ENCODE peak calls at places on chromosomes 3 and 15, in five cellular contexts. One of them, this sample, is unnamed.
A peak's percentile ranks its signal among the peaks of the same experiment; 100 is the strongest.

GRCh38 chr3:78728406-78729145 is 1039.2 kb downstream of the ROBO1 start:
- DNase-seq in CD8-positive, alpha-beta T cell: no peak
- DNase-seq in right cardiac atrium: peak; percentile 94
- DNase-seq in tibial artery: peak; percentile 26
- DNase-seq in PC-3: no peak
- DNase-seq in this sample: no peak

GRCh38 chr15:52428297-52428696 is 100.4 kb downstream of the MYO5A start:
- DNase-seq in PC-3: no peak
- DNase-seq in tibial artery: no peak
- DNase-seq in right cardiac atrium: no peak
- DNase-seq in CD8-positive, alpha-beta T cell: no peak
- DNase-seq in this sample: no peak

GRCh38 chr15:101064795-101065569 is 145.8 kb downstream of the LRRK1 start:
- DNase-seq in right cardiac atrium: no peak
- DNase-seq in CD8-positive, alpha-beta T cell: no peak
- DNase-seq in tibial artery: no peak
- DNase-seq in PC-3: no peak
- DNase-seq in this sample: peak; percentile 63

GRCh38 chr3:105715372-105715771 is 153.4 kb downstream of the CBLB start:
- DNase-seq in CD8-positive, alpha-beta T cell: no peak
- DNase-seq in tibial artery: no peak
- DNase-seq in PC-3: peak; percentile 27
- DNase-seq in right cardiac atrium: no peak
- DNase-seq in this sample: no peak

GRCh38 chr3:31575448-31575847 is 42.7 kb downstream of the STT3B start:
- DNase-seq in PC-3: no peak
- DNase-seq in right cardiac atrium: no peak
- DNase-seq in tibial artery: no peak
- DNase-seq in CD8-positive, alpha-beta T cell: no peak
- DNase-seq in this sample: no peak

GRCh38 chr3:38131621-38132369 is 5.1 kb downstream of the ACAA1 start:
- DNase-seq in PC-3: no peak
- DNase-seq in right cardiac atrium: peak; percentile 70
- DNase-seq in tibial artery: peak; percentile 19
- DNase-seq in CD8-positive, alpha-beta T cell: no peak
- DNase-seq in this sample: no peak

GRCh38 chr15:90859234-90860131 is 8.9 kb upstream of the FURIN start:
- DNase-seq in PC-3: no peak
- DNase-seq in right cardiac atrium: no peak
- DNase-seq in CD8-positive, alpha-beta T cell: no peak
- DNase-seq in tibial artery: no peak
- DNase-seq in this sample: no peak

GRCh38 chr3:12454076-12454807 is 30.0 kb upstream of the TSEN2 start:
- DNase-seq in right cardiac atrium: no peak
- DNase-seq in PC-3: peak; percentile 83
- DNase-seq in CD8-positive, alpha-beta T cell: no peak
- DNase-seq in tibial artery: no peak
- DNase-seq in this sample: no peak

GRCh38 chr15:33612721-33613304 is 302.0 kb downstream of the RYR3 start:
- DNase-seq in right cardiac atrium: no peak
- DNase-seq in tibial artery: no peak
- DNase-seq in CD8-positive, alpha-beta T cell: no peak
- DNase-seq in PC-3: no peak
- DNase-seq in this sample: no peak

GRCh38 chr3:58231666-58232065 is 5.9 kb upstream of the ABHD6 start:
- DNase-seq in CD8-positive, alpha-beta T cell: no peak
- DNase-seq in right cardiac atrium: no peak
- DNase-seq in PC-3: no peak
- DNase-seq in tibial artery: no peak
- DNase-seq in this sample: no peak

GRCh38 chr15:74863239-74864056 is 9.7 kb downstream of the SCAMP2 start:
- DNase-seq in right cardiac atrium: peak; percentile 36
- DNase-seq in CD8-positive, alpha-beta T cell: no peak
- DNase-seq in PC-3: peak; percentile 63
- DNase-seq in tibial artery: no peak
- DNase-seq in this sample: no peak

GRCh38 chr3:137692803-137693431 is 71.2 kb upstream of the SOX14 start:
- DNase-seq in right cardiac atrium: no peak
- DNase-seq in CD8-positive, alpha-beta T cell: no peak
- DNase-seq in PC-3: peak; percentile 19
- DNase-seq in tibial artery: no peak
- DNase-seq in this sample: no peak

GRCh38 chr3:197030379-197031314 is 1.0 kb upstream of the MELTF start:
- DNase-seq in right cardiac atrium: peak; percentile 80
- DNase-seq in CD8-positive, alpha-beta T cell: no peak
- DNase-seq in PC-3: no peak
- DNase-seq in tibial artery: no peak
- DNase-seq in this sample: no peak

GRCh38 chr3:107032111-107032510 is 345.1 kb upstream of the CCDC54 start:
- DNase-seq in CD8-positive, alpha-beta T cell: no peak
- DNase-seq in PC-3: no peak
- DNase-seq in tibial artery: no peak
- DNase-seq in right cardiac atrium: no peak
- DNase-seq in this sample: no peak

GRCh38 chr15:31975446-31976229 is 54.7 kb upstream of the CHRNA7 start:
- DNase-seq in PC-3: peak; percentile 41
- DNase-seq in right cardiac atrium: peak; percentile 80
- DNase-seq in CD8-positive, alpha-beta T cell: no peak
- DNase-seq in tibial artery: no peak
- DNase-seq in this sample: no peak

GRCh38 chr3:66427951-66428350 is 72.9 kb downstream of the LRIG1 start:
- DNase-seq in PC-3: no peak
- DNase-seq in tibial artery: no peak
- DNase-seq in right cardiac atrium: no peak
- DNase-seq in CD8-positive, alpha-beta T cell: no peak
- DNase-seq in this sample: no peak

GRCh38 chr3:194370753-194371152 is 1.2 kb upstream of the LRRC15 start:
- DNase-seq in right cardiac atrium: no peak
- DNase-seq in tibial artery: no peak
- DNase-seq in PC-3: no peak
- DNase-seq in CD8-positive, alpha-beta T cell: no peak
- DNase-seq in this sample: no peak

GRCh38 chr3:187002915-187003314 is 72.6 kb downstream of the ST6GAL1 start:
- DNase-seq in CD8-positive, alpha-beta T cell: no peak
- DNase-seq in PC-3: no peak
- DNase-seq in right cardiac atrium: no peak
- DNase-seq in tibial artery: no peak
- DNase-seq in this sample: no peak

GRCh38 chr3:187000711-187001151 is 70.4 kb downstream of the ST6GAL1 start:
- DNase-seq in tibial artery: no peak
- DNase-seq in CD8-positive, alpha-beta T cell: no peak
- DNase-seq in right cardiac atrium: no peak
- DNase-seq in PC-3: no peak
- DNase-seq in this sample: no peak

GRCh38 chr3:186996356-186996755 is 66.0 kb downstream of the ST6GAL1 start:
- DNase-seq in PC-3: no peak
- DNase-seq in right cardiac atrium: no peak
- DNase-seq in CD8-positive, alpha-beta T cell: no peak
- DNase-seq in tibial artery: no peak
- DNase-seq in this sample: no peak

GRCh38 chr3:186997061-186998054 is 67.0 kb downstream of the ST6GAL1 start:
- DNase-seq in right cardiac atrium: no peak
- DNase-seq in CD8-positive, alpha-beta T cell: no peak
- DNase-seq in PC-3: no peak
- DNase-seq in tibial artery: no peak
- DNase-seq in this sample: no peak

GRCh38 chr3:186998937-186999368 is 68.6 kb downstream of the ST6GAL1 start:
- DNase-seq in CD8-positive, alpha-beta T cell: no peak
- DNase-seq in tibial artery: no peak
- DNase-seq in PC-3: peak; percentile 17
- DNase-seq in right cardiac atrium: no peak
- DNase-seq in this sample: no peak
- H3K27ac ChIP-seq in CD8-positive, alpha-beta T cell: no peak overlapping the region
- H3K27ac ChIP-seq in tibial artery: no peak overlapping the region
- H3K27ac ChIP-seq in PC-3: no peak overlapping the region
- H3K27ac ChIP-seq in right cardiac atrium: no peak overlapping the region
- H3K27ac ChIP-seq in this sample: peak overlapping the region; percentile 84

GRCh38 chr15:88802991-88803240 is 320 bp upstream of the ACAN start:
- DNase-seq in CD8-positive, alpha-beta T cell: no peak
- DNase-seq in right cardiac atrium: no peak
- DNase-seq in PC-3: no peak
- DNase-seq in tibial artery: no peak
- DNase-seq in this sample: no peak
- H3K27ac ChIP-seq in CD8-positive, alpha-beta T cell: no peak overlapping the region
- H3K27ac ChIP-seq in right cardiac atrium: no peak overlapping the region
- H3K27ac ChIP-seq in PC-3: no peak overlapping the region
- H3K27ac ChIP-seq in tibial artery: peak overlapping the region; percentile 71
- H3K27ac ChIP-seq in this sample: no peak overlapping the region

DNA sequence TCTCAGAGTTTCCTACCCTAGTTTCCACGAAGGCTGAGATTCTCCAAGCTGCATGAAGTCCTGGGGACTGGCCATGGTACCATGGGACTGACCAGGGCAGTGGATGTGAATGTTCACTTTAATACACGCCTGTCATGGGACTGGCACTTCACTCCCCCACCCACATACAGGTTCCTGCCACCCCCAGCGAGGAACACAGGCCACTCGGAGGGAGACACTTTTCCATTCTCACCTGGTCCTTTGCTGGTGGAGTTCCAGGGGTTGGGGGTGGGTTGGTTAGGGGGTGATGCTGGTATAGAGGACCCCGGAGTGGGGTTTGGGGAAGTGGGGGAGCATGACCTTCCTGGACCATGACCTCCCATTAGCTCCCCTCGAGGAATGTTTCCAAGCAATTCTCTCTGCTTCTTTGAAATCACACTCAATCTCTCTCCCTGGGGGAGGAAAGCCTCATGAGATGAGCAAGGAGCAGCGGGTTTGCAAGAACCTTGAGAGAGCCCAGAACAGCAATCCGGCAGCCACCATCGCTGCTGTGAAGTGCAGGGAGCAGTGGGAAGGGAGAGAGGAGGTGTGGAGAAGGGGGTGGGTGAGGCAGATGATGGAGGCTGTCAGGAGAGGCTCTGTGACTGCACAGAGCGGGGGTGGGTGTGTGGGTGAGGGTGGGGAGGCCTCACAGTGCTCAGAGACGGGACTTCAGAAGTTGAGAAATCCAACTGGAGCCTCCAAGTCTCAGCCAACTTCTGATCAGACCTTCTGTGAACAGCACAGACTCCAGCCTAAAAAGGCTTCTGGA is 69.7 kb downstream of the ADCY5 start:
- DNase-seq in CD8-positive, alpha-beta T cell: no peak
- DNase-seq in tibial artery: no peak
- DNase-seq in right cardiac atrium: no peak
- DNase-seq in PC-3: no peak
- DNase-seq in this sample: no peak
- H3K27ac ChIP-seq in CD8-positive, alpha-beta T cell: no peak overlapping the region
- H3K27ac ChIP-seq in tibial artery: peak overlapping the region; percentile 96
- H3K27ac ChIP-seq in right cardiac atrium: peak overlapping the region; percentile 37
- H3K27ac ChIP-seq in PC-3: no peak overlapping the region
- H3K27ac ChIP-seq in this sample: no peak overlapping the region

GRCh38 chr3:177190701-177191100 is 6.6 kb downstream of the TBL1XR1 start:
- DNase-seq in CD8-positive, alpha-beta T cell: no peak
- DNase-seq in PC-3: no peak
- DNase-seq in tibial artery: no peak
- DNase-seq in right cardiac atrium: no peak
- DNase-seq in this sample: no peak
- H3K27ac ChIP-seq in CD8-positive, alpha-beta T cell: no peak overlapping the region
- H3K27ac ChIP-seq in PC-3: no peak overlapping the region
- H3K27ac ChIP-seq in tibial artery: peak overlapping the region; percentile 55
- H3K27ac ChIP-seq in right cardiac atrium: peak overlapping the region; percentile 42
- H3K27ac ChIP-seq in this sample: peak overlapping the region; percentile 23

DNA sequence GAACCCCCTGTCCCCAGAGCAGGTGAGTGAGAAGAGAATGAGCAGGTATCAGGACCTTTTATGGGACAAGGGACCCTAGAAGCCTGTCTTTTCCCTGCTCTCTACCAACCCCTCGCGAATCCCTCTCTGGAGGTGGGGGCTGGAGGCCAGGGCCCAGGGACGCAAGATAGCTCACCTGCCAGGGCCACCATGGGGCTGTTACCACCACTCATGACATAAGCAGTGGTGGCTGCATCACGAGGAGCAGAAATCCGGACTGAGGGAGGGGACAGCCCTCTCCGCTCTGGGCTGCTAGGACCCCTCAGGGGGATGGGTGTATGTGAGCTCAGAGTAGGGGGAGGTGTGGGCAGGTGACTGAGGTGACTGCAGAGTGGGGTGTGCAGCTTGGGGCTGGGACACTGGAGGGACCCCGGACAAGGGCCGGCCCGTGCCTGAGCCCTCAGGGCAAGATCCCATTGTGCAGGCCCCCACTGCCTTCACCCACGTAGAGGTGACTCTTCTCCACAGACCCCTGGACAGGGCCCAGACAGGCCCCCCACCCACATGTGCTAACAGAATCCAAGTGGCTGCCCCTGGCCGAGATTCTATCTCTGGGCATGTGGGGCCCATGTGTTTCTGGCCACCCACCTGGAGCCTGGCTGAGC is 190.6 kb downstream of the TBC1D2B start:
- DNase-seq in CD8-positive, alpha-beta T cell: no peak
- DNase-seq in right cardiac atrium: peak; percentile 20
- DNase-seq in PC-3: no peak
- DNase-seq in tibial artery: no peak
- DNase-seq in this sample: no peak
- H3K27ac ChIP-seq in CD8-positive, alpha-beta T cell: no peak overlapping the region
- H3K27ac ChIP-seq in right cardiac atrium: no peak overlapping the region
- H3K27ac ChIP-seq in PC-3: no peak overlapping the region
- H3K27ac ChIP-seq in tibial artery: peak overlapping the region; percentile 98
- H3K27ac ChIP-seq in this sample: no peak overlapping the region

GRCh38 chr3:59424268-59425010 is 374.6 kb upstream of the CFAP20DC start:
- DNase-seq in tibial artery: no peak
- DNase-seq in PC-3: peak; percentile 66
- DNase-seq in right cardiac atrium: no peak
- DNase-seq in CD8-positive, alpha-beta T cell: no peak
- DNase-seq in this sample: no peak

GRCh38 chr3:59422312-59422711 is 372.5 kb upstream of the CFAP20DC start:
- DNase-seq in CD8-positive, alpha-beta T cell: no peak
- DNase-seq in tibial artery: no peak
- DNase-seq in PC-3: peak; percentile 80
- DNase-seq in right cardiac atrium: no peak
- DNase-seq in this sample: no peak

GRCh38 chr3:59425371-59425770 is 375.5 kb upstream of the CFAP20DC start:
- DNase-seq in right cardiac atrium: no peak
- DNase-seq in CD8-positive, alpha-beta T cell: no peak
- DNase-seq in tibial artery: no peak
- DNase-seq in PC-3: peak; percentile 74
- DNase-seq in this sample: no peak

GRCh38 chr3:59425942-59426341 is 376.1 kb upstream of the CFAP20DC start:
- DNase-seq in CD8-positive, alpha-beta T cell: no peak
- DNase-seq in tibial artery: no peak
- DNase-seq in PC-3: no peak
- DNase-seq in right cardiac atrium: no peak
- DNase-seq in this sample: no peak

GRCh38 chr3:59423707-59424106 is 373.9 kb upstream of the CFAP20DC start:
- DNase-seq in PC-3: no peak
- DNase-seq in tibial artery: no peak
- DNase-seq in right cardiac atrium: no peak
- DNase-seq in CD8-positive, alpha-beta T cell: no peak
- DNase-seq in this sample: no peak
- H3K27ac ChIP-seq in PC-3: no peak overlapping the region
- H3K27ac ChIP-seq in tibial artery: no peak overlapping the region
- H3K27ac ChIP-seq in right cardiac atrium: no peak overlapping the region
- H3K27ac ChIP-seq in CD8-positive, alpha-beta T cell: no peak overlapping the region
- H3K27ac ChIP-seq in this sample: no peak overlapping the region

GRCh38 chr3:16067837-16068471 is 106.5 kb upstream of the GALNT15 start:
- DNase-seq in PC-3: peak; percentile 93
- DNase-seq in right cardiac atrium: no peak
- DNase-seq in CD8-positive, alpha-beta T cell: no peak
- DNase-seq in tibial artery: no peak
- DNase-seq in this sample: no peak
- H3K27ac ChIP-seq in PC-3: peak overlapping the region; percentile 78
- H3K27ac ChIP-seq in right cardiac atrium: no peak overlapping the region
- H3K27ac ChIP-seq in CD8-positive, alpha-beta T cell: no peak overlapping the region
- H3K27ac ChIP-seq in tibial artery: peak overlapping the region; percentile 9
- H3K27ac ChIP-seq in this sample: no peak overlapping the region